ENCODE peak calls at places on chromosomes 16 and 17, in six cellular contexts. B is neuronal stem cell, O is colonic mucosa, T is IMR-90, H is PC-3, A is HepG2. J is an unnamed sample.

GRCh38 chr17:49723423-49723822 is 15.7 kb upstream of the SLC35B1 start:
- DNase-seq in B (no peak), O (peak; percentile 47), T (no peak), H (no peak), A (no peak), J (no peak)

GRCh38 chr17:27653572-27653971 is 22.6 kb downstream of the LGALS9 start:
- DNase-seq in B (no peak), O (no peak), T (no peak), H (no peak), A (no peak), J (no peak)

GRCh38 chr17:40319651-40320550 is 10.9 kb downstream of the RARA start:
- DNase-seq in B (no peak), O (peak; percentile 66), T (no peak), H (no peak), A (no peak), J (no peak)

GRCh38 chr16:56425439-56425832 is at the start of gene AMFR:
- DNase-seq in B (peak; percentile 78), O (peak; percentile 51), T (peak; percentile 80), H (peak; percentile 82), A (peak; percentile 74), J (peak; percentile 94)

GRCh38 chr17:75604034-75604695 is 16.6 kb downstream of the MYO15B start:
- DNase-seq in B (no peak), O (peak; percentile 61), T (no peak), H (peak; percentile 62), A (no peak), J (no peak)

GRCh38 chr16:74372369-74372768 is 3.7 kb upstream of the NPIPB15 start:
- DNase-seq in B (no peak), O (no peak), T (no peak), H (no peak), A (no peak), J (no peak)

GRCh38 chr17:81599719-81600486 is 37.0 kb downstream of the NPLOC4 start:
- DNase-seq in B (no peak), O (no peak), T (peak; percentile 56), H (no peak), A (no peak), J (peak; percentile 55)

GRCh38 chr17:49294126-49294525 is 63.5 kb upstream of the PHOSPHO1 start:
- DNase-seq in B (no peak), O (no peak), T (no peak), H (no peak), A (no peak), J (no peak)

GRCh38 chr17:31524926-31525800 is 133.7 kb downstream of the RAB11FIP4 start:
- DNase-seq in B (peak; percentile 71), O (peak; percentile 87), T (peak; percentile 93), H (peak; percentile 81), A (peak; percentile 61), J (peak; percentile 96)

GRCh38 chr17:17671369-17672119 is 9.7 kb upstream of the RAI1 start:
- DNase-seq in B (no peak), O (no peak), T (no peak), H (no peak), A (no peak), J (no peak)

GRCh38 chr17:82221341-82221902 is 7.4 kb upstream of the SLC16A3 start:
- DNase-seq in B (no peak), O (no peak), T (no peak), H (no peak), A (no peak), J (no peak)

GRCh38 chr16:17784073-17784472 is 313.3 kb upstream of the XYLT1 start:
- DNase-seq in B (peak; percentile 52), O (no peak), T (peak; percentile 56), H (peak; percentile 4), A (peak; percentile 21), J (peak; percentile 19)

GRCh38 chr17:59365383-59365981 is 34.0 kb downstream of the YPEL2 start:
- DNase-seq in B (peak; percentile 84), O (no peak), T (no peak), H (no peak), A (peak; percentile 52), J (no peak)

GRCh38 chr17:879546-879945 is 97.4 kb downstream of the MRM3 start:
- DNase-seq in B (peak; percentile 73), O (peak; percentile 55), T (peak; percentile 48), H (peak; percentile 84), A (peak; percentile 45), J (peak; percentile 62)

GRCh38 chr17:81480140-81480917 is 32.3 kb downstream of the ACTG1 start:
- DNase-seq in B (no peak), O (no peak), T (peak; percentile 76), H (peak; percentile 45), A (no peak), J (no peak)

DNA sequence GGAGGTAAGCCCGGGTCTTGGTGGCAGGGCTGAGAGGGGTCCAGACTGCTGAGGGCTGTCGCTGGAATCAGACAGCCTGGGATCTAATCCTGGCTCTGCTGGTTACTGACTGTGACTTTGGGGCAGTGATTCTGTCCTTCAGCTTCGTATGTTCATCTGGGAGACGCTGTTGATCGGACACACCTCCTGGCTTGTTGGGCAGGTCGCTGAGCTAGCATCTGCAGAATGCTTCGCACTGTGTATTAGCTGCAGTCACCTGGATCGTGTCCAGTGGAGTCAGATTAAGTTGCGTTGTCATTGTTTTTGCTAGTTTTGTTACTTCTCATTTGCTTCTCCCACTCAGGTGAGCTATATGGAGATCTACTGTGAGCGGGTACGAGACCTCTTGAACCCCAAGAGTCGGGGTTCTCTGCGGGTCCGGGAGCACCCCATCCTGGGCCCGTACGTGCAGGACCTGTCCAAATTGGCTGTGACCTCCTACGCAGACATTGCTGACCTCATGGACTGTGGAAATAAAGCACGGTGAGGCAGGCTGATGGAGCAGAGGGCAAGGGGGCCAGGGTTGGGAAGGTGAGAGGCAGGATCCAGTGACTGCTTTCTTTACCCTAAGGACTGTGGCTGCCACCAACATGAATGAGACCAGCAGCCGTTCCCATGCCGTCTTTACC is 4.5 kb downstream of the KIF1C start:
- DNase-seq in B (no peak), O (no peak), T (no peak), H (no peak), A (no peak), J (no peak)
- H3K4me1 ChIP-seq in B (peaks cover 14% of the 10 kb centered on the region), O (peaks cover 8% of the 10 kb centered on the region), T (peaks cover 17% of the 10 kb centered on the region), H (peaks cover 9% of the 10 kb centered on the region), A (peaks cover 13% of the 10 kb centered on the region), J (peaks cover 25% of the 10 kb centered on the region)

DNA sequence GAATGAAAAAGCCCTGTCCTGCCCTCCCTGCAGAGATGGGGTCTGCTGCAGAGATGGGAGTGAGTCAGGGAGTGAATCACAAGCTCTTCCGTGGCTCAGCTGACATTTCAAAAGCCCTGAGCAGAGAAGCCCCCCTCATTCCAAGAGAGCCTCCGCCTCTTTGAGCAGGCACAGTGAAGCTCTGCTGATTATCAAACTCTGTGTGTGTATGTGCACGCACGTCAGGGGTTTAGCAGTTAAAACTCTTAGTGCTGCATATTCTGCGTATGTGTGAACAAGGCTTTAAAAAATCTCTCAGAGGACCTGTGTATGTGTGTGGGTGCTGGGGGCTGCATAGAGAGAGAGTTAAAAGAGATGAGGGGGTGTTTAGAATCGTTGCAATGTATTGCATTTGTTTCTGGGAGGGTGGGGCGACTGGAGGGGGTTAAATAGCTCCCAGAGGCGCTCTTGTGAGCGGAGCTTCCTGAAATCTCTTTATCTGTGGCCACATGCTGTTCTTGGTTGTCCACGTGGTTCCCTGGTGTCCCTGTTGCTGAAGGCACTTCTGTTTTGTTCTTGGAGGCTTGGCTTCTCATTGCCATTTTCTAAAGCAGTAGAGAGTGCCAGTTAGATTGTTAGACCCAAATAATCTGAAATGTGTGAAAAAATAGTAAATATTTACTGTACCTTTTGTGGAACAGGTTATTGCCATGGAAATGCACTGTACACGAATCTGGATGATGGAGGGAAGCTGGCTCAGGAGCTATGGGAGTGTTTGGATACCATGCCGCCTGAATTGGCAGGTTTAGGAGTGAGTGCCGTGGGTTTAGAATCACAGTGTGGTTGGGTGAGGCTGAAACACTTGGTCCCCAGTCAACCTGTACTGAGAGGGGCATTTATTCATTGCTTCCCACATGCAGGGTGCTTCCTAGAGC is 116.6 kb downstream of the PRKCB start:
- DNase-seq in B (peak; percentile 36), O (peak; percentile 22), T (peak; percentile 21), H (no peak), A (no peak), J (no peak)
- H3K4me3 ChIP-seq in B (no peak overlapping the region), O (no peak overlapping the region), T (no peak overlapping the region), H (no peak overlapping the region), A (no peak overlapping the region), J (peak overlapping the region; percentile 17)

GRCh38 chr17:18919963-18920362 is 32.0 kb upstream of the SLC5A10 start:
- DNase-seq in B (no peak), O (peak; percentile 75), T (no peak), H (no peak), A (peak; percentile 43), J (no peak)
- H3K9ac ChIP-seq in B (no peak overlapping the region), O (no peak overlapping the region), T (no peak overlapping the region), H (peak overlapping the region; percentile 87), A (no peak overlapping the region), J (no peak overlapping the region)

GRCh38 chr17:7774037-7774659 is 56.6 kb downstream of the DNAH2 start:
- DNase-seq in B (no peak), O (no peak), T (peak; percentile 78), H (peak; percentile 76), A (peak; percentile 86), J (peak; percentile 28)
- H3K4me1 ChIP-seq in B (no peaks in the 10 kb centered on the region), O (no peaks in the 10 kb centered on the region), T (peaks cover 2% of the 10 kb centered on the region), H (peaks cover 30% of the 10 kb centered on the region), A (peaks cover 24% of the 10 kb centered on the region), J (peaks cover 10% of the 10 kb centered on the region)

GRCh38 chr17:20096430-20096829 is 87.3 kb downstream of the SPECC1 start:
- DNase-seq in B (no peak), O (no peak), T (no peak), H (no peak), A (no peak), J (no peak)
- H3K4me3 ChIP-seq in B (no peak overlapping the region), O (no peak overlapping the region), T (no peak overlapping the region), H (no peak overlapping the region), A (no peak overlapping the region), J (no peak overlapping the region)

GRCh38 chr16:87778476-87778829 is 12.7 kb upstream of the KLHDC4 start:
- DNase-seq in B (no peak), O (no peak), T (no peak), H (no peak), A (no peak), J (no peak)
- H3K9ac ChIP-seq in B (no peak overlapping the region), O (no peak overlapping the region), T (peak overlapping the region; percentile 47), H (peak overlapping the region; percentile 33), A (peak overlapping the region; percentile 61), J (peak overlapping the region; percentile 79)

DNA sequence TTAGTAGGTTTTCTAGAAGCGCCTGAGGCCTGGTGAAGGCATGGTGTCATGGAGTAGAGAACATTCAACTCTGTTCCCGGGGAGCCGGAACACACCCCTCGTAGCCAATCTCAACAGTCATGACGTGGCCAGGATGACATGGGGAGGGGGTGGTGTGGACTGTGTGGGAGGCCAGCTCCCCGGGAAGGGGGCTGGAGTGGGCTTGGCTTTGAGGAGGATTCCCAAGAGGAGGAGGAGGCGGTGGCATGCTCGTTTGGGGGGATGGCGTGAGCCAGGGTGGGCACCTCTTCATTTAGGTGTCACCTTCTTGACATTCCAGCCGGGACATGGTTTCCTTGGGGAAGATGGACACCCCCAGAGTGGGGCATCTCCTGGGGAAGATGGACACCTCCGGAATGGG is 257.5 kb downstream of the SEC14L1 start:
- DNase-seq in B (no peak), O (no peak), T (no peak), H (no peak), A (no peak), J (no peak)
- H3K4me1 ChIP-seq in B (peaks cover 21% of the 10 kb centered on the region), O (peaks cover 11% of the 10 kb centered on the region), T (peaks cover 30% of the 10 kb centered on the region), H (peaks cover 13% of the 10 kb centered on the region), A (peaks cover 64% of the 10 kb centered on the region), J (peaks cover 24% of the 10 kb centered on the region)

GRCh38 chr17:2903193-2903974 is 107.1 kb downstream of the RAP1GAP2 start:
- DNase-seq in B (no peak), O (no peak), T (no peak), H (no peak), A (peak; percentile 17), J (no peak)
- H3K4me3 ChIP-seq in B (no peak overlapping the region), O (no peak overlapping the region), T (no peak overlapping the region), H (no peak overlapping the region), A (no peak overlapping the region), J (no peak overlapping the region)